ENCODE peak calls at places on chromosomes 3 and 15, in six cellular contexts. O is uterus, T is brain microvascular endothelial cell, Y is breast epithelium, J is sigmoid colon, U is cardiac muscle cell. P is an unnamed sample.

GRCh38 chr15:35858707-35859106 is 312.7 kb upstream of the DPH6 start:
- DNase-seq in O (no peak), T (no peak), Y (no peak), J (no peak), U (no peak), P (no peak)

GRCh38 chr15:65827065-65827464 is 35.0 kb upstream of the DENND4A start:
- DNase-seq in O (no peak), T (no peak), Y (no peak), J (no peak), U (no peak), P (no peak)

GRCh38 chr3:68919000-68919399 is 13.3 kb downstream of the TAFA4 start:
- DNase-seq in O (no peak), T (peak; percentile 31), Y (no peak), J (no peak), U (peak; percentile 38), P (no peak)

GRCh38 chr15:72866866-72867616 is 83.5 kb upstream of the ADPGK start:
- DNase-seq in O (no peak), T (no peak), Y (no peak), J (no peak), U (no peak), P (no peak)

GRCh38 chr3:133857767-133858166 is 37.9 kb downstream of the RAB6B start:
- DNase-seq in O (no peak), T (no peak), Y (no peak), J (no peak), U (no peak), P (no peak)

GRCh38 chr3:16476636-16477035 is 36.9 kb downstream of the RFTN1 start:
- DNase-seq in O (no peak), T (peak; percentile 93), Y (no peak), J (no peak), U (peak; percentile 91), P (no peak)

GRCh38 chr15:68408971-68409370 is 23.0 kb downstream of the ITGA11 start:
- DNase-seq in O (peak; percentile 14), T (no peak), Y (no peak), J (peak; percentile 18), U (no peak), P (no peak)

GRCh38 chr15:36265422-36265821 is 314.0 kb upstream of the CDIN1 start:
- DNase-seq in O (no peak), T (no peak), Y (no peak), J (no peak), U (no peak), P (no peak)

GRCh38 chr15:33926260-33926659 is 42.0 kb upstream of the CHRM5 start:
- DNase-seq in O (no peak), T (no peak), Y (no peak), J (no peak), U (no peak), P (no peak)

GRCh38 chr3:47571391-47572165 is 7.1 kb downstream of the CSPG5 start:
- DNase-seq in O (no peak), T (no peak), Y (no peak), J (no peak), U (no peak), P (no peak)

GRCh38 chr3:188320757-188321156 is 166.8 kb downstream of the LPP start:
- DNase-seq in O (no peak), T (peak; percentile 52), Y (no peak), J (no peak), U (no peak), P (no peak)
- H3K27ac ChIP-seq in O (no peak overlapping the region), T (no peak overlapping the region), Y (no peak overlapping the region), J (no peak overlapping the region), U (no peak overlapping the region), P (no peak overlapping the region)

GRCh38 chr3:116980106-116980505 is 270.5 kb downstream of the TUSC7 start:
- DNase-seq in O (no peak), T (no peak), Y (no peak), J (no peak), U (no peak), P (no peak)

DNA sequence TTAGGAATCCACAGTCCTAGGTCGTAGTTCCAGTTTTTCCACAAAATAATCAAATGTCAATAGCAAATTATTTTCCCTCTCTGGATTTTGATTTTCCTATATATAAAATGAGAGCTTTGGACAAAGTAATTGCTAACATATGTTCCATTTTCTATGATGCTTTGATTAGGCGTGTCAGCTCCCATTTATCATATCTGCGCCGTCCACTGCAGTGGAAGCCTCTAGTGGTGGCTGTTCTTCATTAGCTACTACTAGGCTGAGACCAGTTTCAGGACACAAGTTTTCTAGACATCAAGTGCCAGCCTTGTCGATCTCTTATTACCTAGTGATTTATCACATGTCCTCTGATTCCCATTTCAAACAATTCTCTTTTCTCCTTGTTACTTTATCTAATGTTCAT is 271.5 kb downstream of the TUSC7 start:
- DNase-seq in O (no peak), T (no peak), Y (no peak), J (no peak), U (no peak), P (no peak)
- H3K27ac ChIP-seq in O (no peak overlapping the region), T (no peak overlapping the region), Y (no peak overlapping the region), J (no peak overlapping the region), U (no peak overlapping the region), P (no peak overlapping the region)

DNA sequence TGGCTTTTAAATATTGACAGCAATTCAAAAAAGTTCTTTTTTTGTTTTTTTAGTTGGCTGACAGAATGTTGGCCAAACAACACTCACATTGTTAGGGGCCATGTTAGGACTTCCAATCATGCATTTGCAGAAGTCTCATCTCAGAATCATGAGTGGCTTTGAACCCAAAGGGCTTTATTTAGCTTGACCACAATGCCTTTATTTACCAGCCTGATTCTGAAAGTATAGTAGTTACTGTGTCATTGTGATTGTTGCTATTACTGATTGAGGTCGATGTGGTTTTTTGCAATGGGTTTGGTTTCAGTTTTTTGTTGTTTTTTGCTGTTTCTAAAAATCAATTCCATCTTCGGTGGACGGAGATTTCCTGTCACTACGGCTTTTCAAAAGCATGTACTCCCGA is 7.2 kb downstream of the GLDN start:
- DNase-seq in O (no peak), T (no peak), Y (no peak), J (no peak), U (no peak), P (peak; percentile 68)
- H3K27ac ChIP-seq in O (peak overlapping the region; percentile 5), T (no peak overlapping the region), Y (peak overlapping the region; percentile 8), J (no peak overlapping the region), U (no peak overlapping the region), P (peak overlapping the region; percentile 93)

GRCh38 chr3:66035763-66036477 is 2.8 kb downstream of the MAGI1 start:
- DNase-seq in O (no peak), T (no peak), Y (no peak), J (no peak), U (peak; percentile 37), P (no peak)
- H3K27ac ChIP-seq in O (peak overlapping the region; percentile 92), T (no peak overlapping the region), Y (peak overlapping the region; percentile 97), J (peak overlapping the region; percentile 19), U (peak overlapping the region; percentile 95), P (no peak overlapping the region)

GRCh38 chr15:89823836-89824606 is 9.4 kb upstream of the ANPEP start:
- DNase-seq in O (no peak), T (no peak), Y (no peak), J (no peak), U (no peak), P (no peak)
- H3K27ac ChIP-seq in O (no peak overlapping the region), T (no peak overlapping the region), Y (peak overlapping the region; percentile 88), J (no peak overlapping the region), U (no peak overlapping the region), P (no peak overlapping the region)

DNA sequence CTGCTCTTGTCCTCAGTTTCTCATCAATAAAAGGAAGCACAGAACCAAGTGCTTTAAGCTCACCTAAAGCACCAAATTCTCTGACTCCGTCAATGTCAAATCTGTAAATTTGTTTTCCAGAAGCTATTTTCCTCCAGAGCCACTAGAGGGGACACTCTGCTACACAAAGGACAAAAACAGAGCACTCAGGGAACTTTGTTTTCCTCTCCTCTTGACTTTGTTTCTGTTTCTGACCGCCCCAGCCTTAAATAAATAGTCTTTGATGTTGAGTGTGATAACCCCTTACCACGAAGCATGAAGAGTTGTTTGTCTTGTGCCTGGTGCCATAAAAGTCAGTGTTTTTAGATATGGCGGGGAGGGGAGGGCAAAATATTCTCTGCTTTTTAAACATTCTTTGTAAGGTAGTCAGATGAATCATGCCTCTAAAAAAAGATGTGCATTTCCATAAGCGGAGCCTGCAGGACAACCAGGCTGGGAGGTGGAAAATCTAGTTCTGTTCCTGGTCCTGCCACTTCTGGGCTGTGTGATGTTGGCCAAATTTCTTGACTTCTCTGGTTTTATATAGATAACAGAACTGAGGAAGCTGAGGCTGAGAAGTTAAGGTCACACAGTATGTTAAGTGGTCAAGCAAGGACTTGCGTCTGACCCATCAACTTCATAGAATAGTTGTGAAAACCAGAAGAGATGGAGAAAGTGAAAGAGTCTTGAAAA is 7.3 kb upstream of the ZBTB38 start:
- DNase-seq in O (peak; percentile 34), T (peak; percentile 96), Y (no peak), J (no peak), U (peak; percentile 91), P (no peak)
- H3K27ac ChIP-seq in O (peak overlapping the region; percentile 75), T (peak overlapping the region; percentile 72), Y (peak overlapping the region; percentile 59), J (peak overlapping the region; percentile 57), U (no peak overlapping the region), P (peak overlapping the region; percentile 34)

GRCh38 chr15:51751687-51752683 is 588 bp downstream of the TMOD2 start:
- DNase-seq in O (peak; percentile 36), T (no peak), Y (no peak), J (peak; percentile 71), U (peak; percentile 54), P (no peak)
- H3K27ac ChIP-seq in O (peak overlapping the region; percentile 88), T (no peak overlapping the region), Y (peak overlapping the region; percentile 68), J (peak overlapping the region; percentile 83), U (no peak overlapping the region), P (peak overlapping the region; percentile 58)